ENCODE peak calls at places on chromosomes 6 and 20, in six cellular contexts. X is memory B cell; B is GM12864; O is T-helper 1 cell; I is stimulated activated naive B cell treated with anti-CD40 and anti-IgM and Interleukin-4, amounts not matched to agents 10 μg/mL and 1 μg/mL and 100 μg/mL, for 72 hours; V is posterior vena cava. S is an unnamed sample.

GRCh38 chr6:166540631-166541331 is 45.7 kb downstream of the RAMACL start:
- DNase-seq in X (peak), B (peak), V (no peak), I (peak), O (peak), S (no peak)

GRCh38 chr20:23879811-23880374 is 345 bp upstream of the CST5 start:
- DNase-seq in X (no peak), I (no peak), B (no peak), V (no peak), O (no peak), S (no peak)

GRCh38 chr20:47137231-47137865 is 219.2 kb downstream of the ZMYND8 start:
- DNase-seq in V (no peak), I (no peak), B (no peak), X (no peak), O (no peak), S (no peak)

GRCh38 chr20:36628076-36628475 is 17.9 kb downstream of the SLA2 start:
- DNase-seq in I (no peak), V (no peak), X (no peak), O (no peak), B (no peak), S (no peak)

GRCh38 chr6:3884007-3884745 is 35.0 kb downstream of the FAM50B start:
- DNase-seq in I (no peak), B (no peak), O (no peak), X (no peak), V (no peak), S (no peak)

GRCh38 chr20:25158043-25158442 is 37.5 kb upstream of the ENTPD6 start:
- DNase-seq in I (no peak), O (no peak), B (no peak), V (no peak), X (no peak), S (no peak)

GRCh38 chr6:125850361-125850760 is 59.6 kb downstream of the NCOA7 start:
- DNase-seq in X (no peak), V (no peak), I (no peak), O (no peak), B (no peak), S (no peak)

GRCh38 chr20:58669287-58670006 is 18.4 kb downstream of the STX16 start:
- DNase-seq in V (no peak), O (no peak), B (no peak), I (no peak), X (no peak), S (no peak)

GRCh38 chr6:69138173-69138572 is 503.1 kb downstream of the ADGRB3 start:
- DNase-seq in B (no peak), V (no peak), O (no peak), I (no peak), X (no peak), S (no peak)

GRCh38 chr20:31920275-31920855 is 31.5 kb downstream of the PDRG1 start:
- DNase-seq in V (peak), X (no peak), B (no peak), I (no peak), O (no peak), S (no peak)

GRCh38 chr20:8449120-8449519 is 317.1 kb downstream of the PLCB1 start:
- DNase-seq in V (no peak), B (no peak), O (no peak), I (no peak), X (no peak), S (no peak)

GRCh38 chr20:15593061-15593460 is 980.2 kb downstream of the KIF16B start:
- DNase-seq in O (no peak), I (no peak), B (no peak), X (no peak), V (no peak), S (no peak)

GRCh38 chr6:81465859-81466258 is 286.6 kb downstream of the TENT5A start:
- DNase-seq in O (no peak), I (no peak), X (no peak), B (no peak), V (no peak), S (no peak)

GRCh38 chr6:4577406-4577805 is 198.8 kb upstream of the CDYL start:
- DNase-seq in I (no peak), O (no peak), B (no peak), V (no peak), X (no peak), S (no peak)

GRCh38 chr6:36245572-36246031 is 24.3 kb upstream of the PNPLA1 start:
- DNase-seq in O (no peak), V (peak), X (no peak), B (no peak), I (no peak), S (no peak)

GRCh38 chr20:57810511-57811372 is 100.9 kb upstream of the PMEPA1 start:
- DNase-seq in O (no peak), B (no peak), V (peak), I (no peak), X (no peak), S (no peak)

GRCh38 chr20:10541668-10542411 is 106.7 kb downstream of the SLX4IP start:
- DNase-seq in B (no peak), O (no peak), V (no peak), I (no peak), X (no peak), S (no peak)

GRCh38 chr6:105389543-105389942 is 13.3 kb downstream of the PREP start:
- DNase-seq in V (no peak), X (no peak), O (no peak), B (no peak), I (no peak), S (no peak)

GRCh38 chr20:17468073-17468840 is 62.9 kb downstream of the BFSP1 start:
- DNase-seq in I (no peak), X (no peak), V (no peak), B (no peak), O (no peak), S (no peak)

GRCh38 chr6:159106627-159107241 is 61.9 kb upstream of the TAGAP start:
- DNase-seq in X (peak), B (peak), O (peak), I (peak), V (peak), S (peak)

GRCh38 chr20:10558635-10559187 is 115.1 kb downstream of the JAG1 start:
- DNase-seq in B (peak), I (no peak), V (no peak), O (no peak), X (no peak), S (no peak)

GRCh38 chr6:168369776-168370175 is 50.2 kb upstream of the DACT2 start:
- DNase-seq in I (no peak), X (no peak), B (no peak), O (no peak), V (peak), S (no peak)

GRCh38 chr6:155528982-155529453 is 73.4 kb upstream of the NOX3 start:
- DNase-seq in B (no peak), I (no peak), X (no peak), V (no peak), O (no peak), S (no peak)

GRCh38 chr6:31354788-31355539 is 2.0 kb downstream of the HLA-B start:
- DNase-seq in B (no peak), O (peak), X (no peak), V (no peak), I (no peak), S (no peak)

GRCh38 chr6:42339991-42340401 is 111.7 kb downstream of the TRERF1 start:
- DNase-seq in X (no peak), O (no peak), I (no peak), V (no peak), B (peak), S (no peak)

GRCh38 chr6:20013485-20013884 is 176.3 kb downstream of the ID4 start:
- DNase-seq in V (no peak), I (no peak), B (no peak), O (no peak), X (no peak), S (no peak)

GRCh38 chr20:16518068-16518783 is 55.0 kb downstream of the KIF16B start:
- DNase-seq in B (no peak), V (no peak), X (no peak), O (no peak), I (peak), S (no peak)

GRCh38 chr6:8499540-8499939 is 64.2 kb upstream of the SLC35B3 start:
- DNase-seq in V (no peak), X (no peak), O (no peak), I (no peak), B (no peak), S (no peak)

GRCh38 chr6:9405369-9405768 is 970.0 kb upstream of the SLC35B3 start:
- DNase-seq in O (no peak), X (no peak), B (no peak), V (no peak), I (no peak), S (no peak)

GRCh38 chr6:35014786-35015185 is 125.7 kb downstream of the ANKS1A start:
- DNase-seq in V (no peak), B (no peak), X (no peak), I (no peak), O (no peak), S (no peak)

GRCh38 chr20:2756056-2756611 is 44.3 kb downstream of the CPXM1 start:
- DNase-seq in X (no peak), B (no peak), I (no peak), O (no peak), V (no peak), S (no peak)

GRCh38 chr6:35050291-35050987 is 90.7 kb downstream of the TCP11 start:
- DNase-seq in V (no peak), O (no peak), B (no peak), X (no peak), I (no peak), S (no peak)

GRCh38 chr6:130994319-130995097 is 68.5 kb downstream of the EPB41L2 start:
- DNase-seq in B (no peak), I (no peak), V (no peak), O (no peak), X (no peak), S (no peak)

GRCh38 chr20:39480644-39481043 is 518.5 kb downstream of the DHX35 start:
- DNase-seq in B (no peak), V (no peak), X (no peak), I (no peak), O (no peak), S (no peak)

GRCh38 chr20:2891343-2891742 is 18.1 kb downstream of the PTPRA start:
- DNase-seq in X (no peak), I (no peak), B (no peak), V (no peak), O (no peak), S (no peak)

S was measured in type B pancreatic cell.